ENCODE peak calls at places on chromosomes 13 and 19, in six cellular contexts. Y is effector CD4-positive, alpha-beta T cell; J is cortex of kidney; X is NCI-H1417 treated with DMSO at 0.1 percent for 48 hours; U is stimulated activated naive CD4-positive, alpha-beta T cell; S is fibroblast of lung. C is an unnamed sample.

GRCh38 chr13:64798422-64798821 is 2431.7 kb downstream of the PCDH9 start:
- DNase-seq in U (no peak), S (no peak), Y (no peak), J (no peak), X (no peak), C (no peak)

GRCh38 chr13:21676611-21677021 is 5.7 kb downstream of the FGF9 start:
- DNase-seq in X (no peak), U (no peak), Y (no peak), S (no peak), J (no peak), C (no peak)

GRCh38 chr19:18322318-18322758 is 538 bp downstream of the LSM4 start:
- DNase-seq in U (no peak), S (peak), Y (no peak), X (no peak), J (no peak), C (peak)

GRCh38 chr19:39211731-39212376 is 7.8 kb upstream of the SYCN start:
- DNase-seq in J (no peak), Y (no peak), X (no peak), S (no peak), U (no peak), C (peak)

GRCh38 chr19:32831611-32832010 is 38.0 kb downstream of the SLC7A9 start:
- DNase-seq in S (no peak), U (no peak), J (no peak), Y (no peak), X (no peak), C (no peak)

GRCh38 chr13:71979616-71980015 is 112.6 kb upstream of the DACH1 start:
- DNase-seq in J (no peak), Y (no peak), U (no peak), S (peak), X (no peak), C (peak)

GRCh38 chr19:37936166-37936565 is 29.2 kb downstream of the SIPA1L3 start:
- DNase-seq in S (no peak), Y (no peak), U (no peak), X (no peak), J (no peak), C (no peak)

GRCh38 chr13:103805771-103806170 is 739.6 kb upstream of the SLC10A2 start:
- DNase-seq in U (no peak), X (no peak), Y (no peak), S (no peak), J (no peak), C (no peak)

GRCh38 chr13:75704194-75704941 is 68.2 kb downstream of the LMO7 start:
- DNase-seq in X (no peak), U (no peak), J (no peak), S (peak), Y (no peak), C (peak)

GRCh38 chr13:98216135-98216565 is 39.1 kb upstream of the RNF113B start:
- DNase-seq in J (no peak), U (no peak), S (peak), Y (no peak), X (no peak), C (peak)

GRCh38 chr13:85236431-85236830 is 562.8 kb downstream of the SLITRK6 start:
- DNase-seq in S (peak), Y (no peak), X (no peak), U (no peak), J (no peak), C (peak)

GRCh38 chr13:70023506-70023905 is 84.1 kb upstream of the ATXN8OS start:
- DNase-seq in Y (no peak), S (no peak), U (no peak), J (no peak), X (no peak), C (no peak)

GRCh38 chr13:96994030-96994848 is at the start of gene OXGR1:
- DNase-seq in X (no peak), J (no peak), U (no peak), Y (no peak), S (no peak), C (no peak)

GRCh38 chr19:50222691-50223438 is 19.4 kb downstream of the MYH14 start:
- DNase-seq in X (no peak), S (no peak), Y (no peak), J (no peak), U (no peak), C (no peak)

GRCh38 chr13:81874681-81875661 is 1534.0 kb upstream of the SPRY2 start:
- DNase-seq in S (no peak), U (no peak), Y (no peak), X (no peak), J (no peak), C (no peak)

GRCh38 chr19:23222998-23223652 is 27.1 kb downstream of the ZNF724 start:
- DNase-seq in X (no peak), J (no peak), U (no peak), Y (no peak), S (no peak), C (no peak)